ENCODE peak calls at places on chromosome 6, in seven cellular contexts. One of them, this sample, is unnamed.

GRCh38 chr6:130624046-130624445 is 203.2 kb upstream of the SMLR1 start:
- DNase-seq in GM23338: no peak
- DNase-seq in SK-N-SH: no peak
- DNase-seq in hepatocyte: no peak
- DNase-seq in sigmoid colon: no peak
- DNase-seq in spleen: no peak
- DNase-seq in neural progenitor cell: no peak
- DNase-seq in this sample: no peak

GRCh38 chr6:152552616-152553209 is 84.4 kb downstream of the SYNE1 start:
- DNase-seq in spleen: peak; percentile 85
- DNase-seq in neural progenitor cell: peak; percentile 81
- DNase-seq in SK-N-SH: peak; percentile 55
- DNase-seq in GM23338: peak; percentile 88
- DNase-seq in sigmoid colon: peak; percentile 75
- DNase-seq in hepatocyte: peak; percentile 73
- DNase-seq in this sample: peak; percentile 58

GRCh38 chr6:148791372-148791771 is 44.5 kb downstream of the UST start:
- DNase-seq in sigmoid colon: no peak
- DNase-seq in hepatocyte: no peak
- DNase-seq in neural progenitor cell: no peak
- DNase-seq in SK-N-SH: no peak
- DNase-seq in spleen: no peak
- DNase-seq in GM23338: no peak
- DNase-seq in this sample: no peak

GRCh38 chr6:10163159-10163962 is 251.5 kb downstream of the TFAP2A start:
- DNase-seq in spleen: no peak
- DNase-seq in sigmoid colon: no peak
- DNase-seq in SK-N-SH: no peak
- DNase-seq in GM23338: peak; percentile 20
- DNase-seq in hepatocyte: peak; percentile 35
- DNase-seq in neural progenitor cell: peak; percentile 21
- DNase-seq in this sample: no peak

GRCh38 chr6:11143394-11144371 is 32.2 kb upstream of the ERVFRD-1 start:
- DNase-seq in GM23338: no peak
- DNase-seq in sigmoid colon: peak; percentile 84
- DNase-seq in spleen: peak; percentile 84
- DNase-seq in SK-N-SH: no peak
- DNase-seq in neural progenitor cell: no peak
- DNase-seq in hepatocyte: peak; percentile 85
- DNase-seq in this sample: no peak

GRCh38 chr6:110816677-110817076 is 1.4 kb upstream of the CDK19 start:
- DNase-seq in GM23338: peak; percentile 10
- DNase-seq in sigmoid colon: no peak
- DNase-seq in spleen: no peak
- DNase-seq in hepatocyte: no peak
- DNase-seq in neural progenitor cell: no peak
- DNase-seq in SK-N-SH: no peak
- DNase-seq in this sample: no peak

GRCh38 chr6:137166247-137167098 is 7.0 kb downstream of the IL22RA2 start:
- DNase-seq in GM23338: no peak
- DNase-seq in sigmoid colon: no peak
- DNase-seq in SK-N-SH: no peak
- DNase-seq in hepatocyte: no peak
- DNase-seq in neural progenitor cell: no peak
- DNase-seq in spleen: no peak
- DNase-seq in this sample: no peak

GRCh38 chr6:20069130-20069529 is 143.1 kb downstream of the MBOAT1 start:
- DNase-seq in sigmoid colon: no peak
- DNase-seq in spleen: no peak
- DNase-seq in GM23338: no peak
- DNase-seq in hepatocyte: no peak
- DNase-seq in neural progenitor cell: no peak
- DNase-seq in SK-N-SH: peak; percentile 25
- DNase-seq in this sample: no peak

GRCh38 chr6:50837589-50838445 is 19.1 kb downstream of the TFAP2B start:
- DNase-seq in GM23338: no peak
- DNase-seq in spleen: no peak
- DNase-seq in sigmoid colon: no peak
- DNase-seq in SK-N-SH: no peak
- DNase-seq in hepatocyte: no peak
- DNase-seq in neural progenitor cell: no peak
- DNase-seq in this sample: no peak

GRCh38 chr6:159212026-159212425 is 42.8 kb downstream of the FNDC1 start:
- DNase-seq in spleen: no peak
- DNase-seq in sigmoid colon: no peak
- DNase-seq in neural progenitor cell: no peak
- DNase-seq in SK-N-SH: no peak
- DNase-seq in hepatocyte: no peak
- DNase-seq in GM23338: no peak
- DNase-seq in this sample: no peak

GRCh38 chr6:139856562-139856961 is 482.1 kb upstream of the CITED2 start:
- DNase-seq in GM23338: no peak
- DNase-seq in hepatocyte: no peak
- DNase-seq in SK-N-SH: no peak
- DNase-seq in neural progenitor cell: no peak
- DNase-seq in spleen: no peak
- DNase-seq in sigmoid colon: no peak
- DNase-seq in this sample: no peak

GRCh38 chr6:40484066-40484465 is 103.1 kb downstream of the LRFN2 start:
- DNase-seq in SK-N-SH: no peak
- DNase-seq in hepatocyte: no peak
- DNase-seq in spleen: no peak
- DNase-seq in GM23338: no peak
- DNase-seq in sigmoid colon: no peak
- DNase-seq in neural progenitor cell: no peak
- DNase-seq in this sample: no peak

GRCh38 chr6:108714774-108715414 is 133.3 kb upstream of the ARMC2 start:
- DNase-seq in GM23338: no peak
- DNase-seq in SK-N-SH: no peak
- DNase-seq in spleen: no peak
- DNase-seq in hepatocyte: no peak
- DNase-seq in neural progenitor cell: no peak
- DNase-seq in sigmoid colon: no peak
- DNase-seq in this sample: no peak

GRCh38 chr6:14804444-14805210 is 441.2 kb upstream of the JARID2 start:
- DNase-seq in SK-N-SH: peak; percentile 71
- DNase-seq in sigmoid colon: peak; percentile 95
- DNase-seq in neural progenitor cell: no peak
- DNase-seq in spleen: peak; percentile 80
- DNase-seq in GM23338: no peak
- DNase-seq in hepatocyte: peak; percentile 84
- DNase-seq in this sample: peak; percentile 30

GRCh38 chr6:30684386-30685156 is 1.9 kb downstream of the PPP1R18 start:
- DNase-seq in hepatocyte: no peak
- DNase-seq in GM23338: no peak
- DNase-seq in sigmoid colon: peak; percentile 85
- DNase-seq in spleen: peak; percentile 95
- DNase-seq in SK-N-SH: peak; percentile 45
- DNase-seq in neural progenitor cell: no peak
- DNase-seq in this sample: peak; percentile 66

GRCh38 chr6:109082178-109082577 is 12.5 kb downstream of the SESN1 start:
- DNase-seq in neural progenitor cell: no peak
- DNase-seq in SK-N-SH: no peak
- DNase-seq in hepatocyte: no peak
- DNase-seq in sigmoid colon: no peak
- DNase-seq in spleen: no peak
- DNase-seq in GM23338: peak; percentile 57
- DNase-seq in this sample: no peak

GRCh38 chr6:45076217-45076616 is 251.9 kb upstream of the RUNX2 start:
- DNase-seq in spleen: no peak
- DNase-seq in hepatocyte: no peak
- DNase-seq in sigmoid colon: no peak
- DNase-seq in GM23338: no peak
- DNase-seq in SK-N-SH: no peak
- DNase-seq in neural progenitor cell: no peak
- DNase-seq in this sample: no peak

GRCh38 chr6:98823428-98823827 is 10.9 kb upstream of the POU3F2 start:
- DNase-seq in sigmoid colon: no peak
- DNase-seq in SK-N-SH: no peak
- DNase-seq in hepatocyte: no peak
- DNase-seq in GM23338: no peak
- DNase-seq in neural progenitor cell: no peak
- DNase-seq in spleen: no peak
- DNase-seq in this sample: no peak
- H3K27me3 ChIP-seq in sigmoid colon: peaks cover 57% of the 10 kb centered on the region
- H3K27me3 ChIP-seq in SK-N-SH: no peaks in the 10 kb centered on the region
- H3K27me3 ChIP-seq in hepatocyte: peaks cover 97% of the 10 kb centered on the region
- H3K27me3 ChIP-seq in GM23338: peaks cover 71% of the 10 kb centered on the region
- H3K27me3 ChIP-seq in neural progenitor cell: peaks cover 99% of the 10 kb centered on the region
- H3K27me3 ChIP-seq in spleen: peaks cover 44% of the 10 kb centered on the region
- H3K27me3 ChIP-seq in this sample: no peaks in the 10 kb centered on the region

GRCh38 chr6:28810655-28811053 is 113.1 kb downstream of the TRIM27 start:
- DNase-seq in GM23338: no peak
- DNase-seq in sigmoid colon: no peak
- DNase-seq in SK-N-SH: no peak
- DNase-seq in neural progenitor cell: peak; percentile 64
- DNase-seq in spleen: no peak
- DNase-seq in hepatocyte: no peak
- DNase-seq in this sample: peak; percentile 31

GRCh38 chr6:28814032-28814976 is 109.5 kb downstream of the TRIM27 start:
- DNase-seq in hepatocyte: no peak
- DNase-seq in SK-N-SH: no peak
- DNase-seq in neural progenitor cell: peak; percentile 76
- DNase-seq in GM23338: peak; percentile 69
- DNase-seq in spleen: no peak
- DNase-seq in sigmoid colon: no peak
- DNase-seq in this sample: no peak

GRCh38 chr6:28812778-28813569 is 110.8 kb downstream of the TRIM27 start:
- DNase-seq in SK-N-SH: no peak
- DNase-seq in hepatocyte: no peak
- DNase-seq in GM23338: no peak
- DNase-seq in spleen: no peak
- DNase-seq in neural progenitor cell: no peak
- DNase-seq in sigmoid colon: no peak
- DNase-seq in this sample: no peak

GRCh38 chr6:28809947-28810654 is 113.7 kb downstream of the TRIM27 start:
- DNase-seq in spleen: no peak
- DNase-seq in neural progenitor cell: peak; percentile 67
- DNase-seq in hepatocyte: no peak
- DNase-seq in SK-N-SH: no peak
- DNase-seq in sigmoid colon: no peak
- DNase-seq in GM23338: peak; percentile 75
- DNase-seq in this sample: peak; percentile 72

GRCh38 chr6:28811873-28812272 is 111.9 kb downstream of the TRIM27 start:
- DNase-seq in spleen: no peak
- DNase-seq in SK-N-SH: no peak
- DNase-seq in neural progenitor cell: peak; percentile 44
- DNase-seq in hepatocyte: no peak
- DNase-seq in GM23338: peak; percentile 56
- DNase-seq in sigmoid colon: no peak
- DNase-seq in this sample: peak; percentile 61
- H3K27me3 ChIP-seq in spleen: peaks cover 80% of the 10 kb centered on the region
- H3K27me3 ChIP-seq in SK-N-SH: peaks cover 86% of the 10 kb centered on the region
- H3K27me3 ChIP-seq in neural progenitor cell: peaks cover 100% of the 10 kb centered on the region
- H3K27me3 ChIP-seq in hepatocyte: peaks cover 97% of the 10 kb centered on the region
- H3K27me3 ChIP-seq in GM23338: peaks cover 97% of the 10 kb centered on the region
- H3K27me3 ChIP-seq in sigmoid colon: peaks cover 89% of the 10 kb centered on the region
- H3K27me3 ChIP-seq in this sample: no peaks in the 10 kb centered on the region

GRCh38 chr6:84539122-84539856 is 225.1 kb downstream of the TBX18 start:
- DNase-seq in neural progenitor cell: no peak
- DNase-seq in hepatocyte: no peak
- DNase-seq in sigmoid colon: no peak
- DNase-seq in SK-N-SH: no peak
- DNase-seq in spleen: no peak
- DNase-seq in GM23338: no peak
- DNase-seq in this sample: no peak
- H3K27me3 ChIP-seq in neural progenitor cell: no peaks in the 10 kb centered on the region
- H3K27me3 ChIP-seq in hepatocyte: no peaks in the 10 kb centered on the region
- H3K27me3 ChIP-seq in sigmoid colon: no peaks in the 10 kb centered on the region
- H3K27me3 ChIP-seq in SK-N-SH: no peaks in the 10 kb centered on the region
- H3K27me3 ChIP-seq in spleen: no peaks in the 10 kb centered on the region
- H3K27me3 ChIP-seq in GM23338: no peaks in the 10 kb centered on the region
- H3K27me3 ChIP-seq in this sample: no peaks in the 10 kb centered on the region

DNA sequence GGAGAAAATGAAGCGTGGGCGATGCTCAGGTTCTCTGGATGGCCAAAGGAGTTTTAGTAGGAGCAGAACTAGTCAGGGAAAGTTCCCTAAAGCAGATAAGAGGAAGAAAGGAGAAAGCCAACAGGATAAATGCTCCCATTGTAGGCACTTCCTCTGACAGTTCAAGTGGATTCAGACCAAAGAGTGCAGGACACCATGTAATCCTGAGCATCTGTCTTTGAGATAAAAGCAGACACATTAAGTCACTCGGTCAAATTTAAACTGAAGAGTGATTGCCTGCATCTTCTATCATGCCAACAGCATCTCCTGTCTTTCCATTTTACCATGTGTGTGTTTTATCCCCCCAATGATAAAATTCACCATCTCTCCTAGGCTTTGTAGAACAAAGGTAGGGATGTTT is 6.8 kb downstream of the GRIK2 start:
- DNase-seq in neural progenitor cell: no peak
- DNase-seq in hepatocyte: no peak
- DNase-seq in sigmoid colon: no peak
- DNase-seq in spleen: no peak
- DNase-seq in SK-N-SH: no peak
- DNase-seq in GM23338: no peak
- DNase-seq in this sample: no peak
- H3K27me3 ChIP-seq in neural progenitor cell: peaks cover 90% of the 10 kb centered on the region
- H3K27me3 ChIP-seq in hepatocyte: peaks cover 74% of the 10 kb centered on the region
- H3K27me3 ChIP-seq in sigmoid colon: peaks cover 31% of the 10 kb centered on the region
- H3K27me3 ChIP-seq in spleen: peaks cover 22% of the 10 kb centered on the region
- H3K27me3 ChIP-seq in SK-N-SH: peaks cover 54% of the 10 kb centered on the region
- H3K27me3 ChIP-seq in GM23338: peaks cover 86% of the 10 kb centered on the region
- H3K27me3 ChIP-seq in this sample: no peaks in the 10 kb centered on the region

GRCh38 chr6:133890941-133891813 is 2.3 kb downstream of the TCF21 start:
- DNase-seq in sigmoid colon: peak; percentile 73
- DNase-seq in SK-N-SH: peak; percentile 59
- DNase-seq in neural progenitor cell: peak; percentile 71
- DNase-seq in spleen: peak; percentile 72
- DNase-seq in hepatocyte: peak; percentile 39
- DNase-seq in GM23338: peak; percentile 80
- DNase-seq in this sample: no peak
- H3K27me3 ChIP-seq in sigmoid colon: peaks cover 75% of the 10 kb centered on the region
- H3K27me3 ChIP-seq in SK-N-SH: peaks cover 95% of the 10 kb centered on the region
- H3K27me3 ChIP-seq in neural progenitor cell: peaks cover 100% of the 10 kb centered on the region
- H3K27me3 ChIP-seq in spleen: peaks cover 61% of the 10 kb centered on the region
- H3K27me3 ChIP-seq in hepatocyte: peaks cover 93% of the 10 kb centered on the region
- H3K27me3 ChIP-seq in GM23338: peaks cover 100% of the 10 kb centered on the region
- H3K27me3 ChIP-seq in this sample: peaks cover 96% of the 10 kb centered on the region

DNA sequence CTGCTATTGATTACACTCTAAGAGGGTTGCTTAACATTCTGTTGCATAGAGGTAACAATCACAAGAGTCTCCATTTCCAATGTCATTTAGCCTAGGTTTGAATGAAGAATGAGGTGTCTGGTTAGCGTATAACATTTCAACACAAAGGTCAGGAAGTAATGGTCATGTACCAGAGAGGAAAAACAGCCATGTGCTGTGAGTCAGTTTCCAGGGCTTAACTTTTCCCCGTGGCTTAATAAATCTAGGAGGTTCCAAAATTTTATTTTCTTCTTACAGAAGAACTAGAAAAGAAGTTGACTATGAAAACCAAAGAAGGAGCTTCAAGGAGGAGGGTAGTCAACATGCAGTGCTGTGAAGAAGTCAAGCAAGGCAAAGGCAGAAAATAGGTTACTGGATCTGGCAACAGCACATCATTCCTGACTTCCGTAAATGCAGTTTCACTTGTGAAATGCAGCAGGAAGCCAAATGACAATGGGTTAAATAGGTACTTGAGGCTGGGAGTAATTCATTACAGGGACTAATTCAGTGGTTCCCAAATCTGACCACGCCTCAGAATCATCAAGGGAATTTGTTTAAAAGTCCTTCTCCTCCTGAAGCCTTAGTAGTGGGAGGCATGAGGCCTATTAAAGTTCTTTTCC is 8.5 kb upstream of the GABRR2 start:
- DNase-seq in GM23338: peak; percentile 32
- DNase-seq in SK-N-SH: no peak
- DNase-seq in spleen: no peak
- DNase-seq in neural progenitor cell: no peak
- DNase-seq in sigmoid colon: no peak
- DNase-seq in hepatocyte: no peak
- DNase-seq in this sample: no peak
- H3K27me3 ChIP-seq in GM23338: no peaks in the 10 kb centered on the region
- H3K27me3 ChIP-seq in SK-N-SH: no peaks in the 10 kb centered on the region
- H3K27me3 ChIP-seq in spleen: no peaks in the 10 kb centered on the region
- H3K27me3 ChIP-seq in neural progenitor cell: no peaks in the 10 kb centered on the region
- H3K27me3 ChIP-seq in sigmoid colon: no peaks in the 10 kb centered on the region
- H3K27me3 ChIP-seq in hepatocyte: no peaks in the 10 kb centered on the region
- H3K27me3 ChIP-seq in this sample: no peaks in the 10 kb centered on the region